ENCODE peak calls at places on chromosome 6, in eight cellular contexts. One of them, this sample, is unnamed.

GRCh38 chr6:5004373-5005037 is 668 bp upstream of the RPP40 start:
- DNase-seq in HepG2: no peak
- DNase-seq in HCT116: no peak
- DNase-seq in A549: no peak
- DNase-seq in K562: no peak
- DNase-seq in Panc1: no peak
- DNase-seq in GM12878: peak
- DNase-seq in SK-N-SH: no peak
- DNase-seq in this sample: no peak

GRCh38 chr6:131911951-131912350 is 39.2 kb downstream of the CCN2 start:
- DNase-seq in HepG2: no peak
- DNase-seq in HCT116: no peak
- DNase-seq in A549: no peak
- DNase-seq in K562: no peak
- DNase-seq in Panc1: no peak
- DNase-seq in GM12878: no peak
- DNase-seq in SK-N-SH: no peak
- DNase-seq in this sample: no peak

GRCh38 chr6:115971785-115972184 is 88.9 kb downstream of the FRK start:
- DNase-seq in HepG2: no peak
- DNase-seq in HCT116: no peak
- DNase-seq in A549: no peak
- DNase-seq in K562: no peak
- DNase-seq in Panc1: no peak
- DNase-seq in GM12878: no peak
- DNase-seq in SK-N-SH: no peak
- DNase-seq in this sample: no peak

GRCh38 chr6:4946521-4946920 is 57.3 kb downstream of the RPP40 start:
- DNase-seq in HepG2: no peak
- DNase-seq in HCT116: no peak
- DNase-seq in A549: no peak
- DNase-seq in K562: no peak
- DNase-seq in Panc1: no peak
- DNase-seq in GM12878: no peak
- DNase-seq in SK-N-SH: no peak
- DNase-seq in this sample: no peak

GRCh38 chr6:13813621-13814175 is 659 bp downstream of the MCUR1 start:
- DNase-seq in HepG2: peak
- DNase-seq in HCT116: peak
- DNase-seq in A549: peak
- DNase-seq in K562: peak
- DNase-seq in Panc1: no peak
- DNase-seq in GM12878: no peak
- DNase-seq in SK-N-SH: peak
- DNase-seq in this sample: peak

GRCh38 chr6:137717074-137718073 is 149.7 kb upstream of the TNFAIP3 start:
- DNase-seq in HepG2: no peak
- DNase-seq in HCT116: no peak
- DNase-seq in A549: no peak
- DNase-seq in K562: no peak
- DNase-seq in Panc1: no peak
- DNase-seq in GM12878: no peak
- DNase-seq in SK-N-SH: no peak
- DNase-seq in this sample: peak

GRCh38 chr6:140684776-140685550 is 1310.5 kb upstream of the CITED2 start:
- DNase-seq in HepG2: no peak
- DNase-seq in HCT116: no peak
- DNase-seq in A549: peak
- DNase-seq in K562: no peak
- DNase-seq in Panc1: no peak
- DNase-seq in GM12878: no peak
- DNase-seq in SK-N-SH: no peak
- DNase-seq in this sample: no peak

GRCh38 chr6:122735618-122736017 is 43.9 kb upstream of the FABP7 start:
- DNase-seq in HepG2: no peak
- DNase-seq in HCT116: no peak
- DNase-seq in A549: no peak
- DNase-seq in K562: no peak
- DNase-seq in Panc1: no peak
- DNase-seq in GM12878: no peak
- DNase-seq in SK-N-SH: no peak
- DNase-seq in this sample: no peak

GRCh38 chr6:150639823-150640331 is 40.2 kb downstream of the PLEKHG1 start:
- DNase-seq in HepG2: no peak
- DNase-seq in HCT116: no peak
- DNase-seq in A549: no peak
- DNase-seq in K562: no peak
- DNase-seq in Panc1: no peak
- DNase-seq in GM12878: no peak
- DNase-seq in SK-N-SH: no peak
- DNase-seq in this sample: no peak

GRCh38 chr6:109379706-109380105 is 2.6 kb downstream of the CD164 start:
- DNase-seq in HepG2: no peak
- DNase-seq in HCT116: no peak
- DNase-seq in A549: no peak
- DNase-seq in K562: peak
- DNase-seq in Panc1: no peak
- DNase-seq in GM12878: no peak
- DNase-seq in SK-N-SH: no peak
- DNase-seq in this sample: no peak

GRCh38 chr6:89022747-89023289 is 57.7 kb upstream of the PNRC1 start:
- DNase-seq in HepG2: no peak
- DNase-seq in HCT116: no peak
- DNase-seq in A549: no peak
- DNase-seq in K562: no peak
- DNase-seq in Panc1: no peak
- DNase-seq in GM12878: no peak
- DNase-seq in SK-N-SH: no peak
- DNase-seq in this sample: no peak

GRCh38 chr6:123575218-123575617 is 61.5 kb downstream of the TRDN start:
- DNase-seq in HepG2: no peak
- DNase-seq in HCT116: no peak
- DNase-seq in A549: no peak
- DNase-seq in K562: no peak
- DNase-seq in Panc1: no peak
- DNase-seq in GM12878: no peak
- DNase-seq in SK-N-SH: no peak
- DNase-seq in this sample: no peak

DNA sequence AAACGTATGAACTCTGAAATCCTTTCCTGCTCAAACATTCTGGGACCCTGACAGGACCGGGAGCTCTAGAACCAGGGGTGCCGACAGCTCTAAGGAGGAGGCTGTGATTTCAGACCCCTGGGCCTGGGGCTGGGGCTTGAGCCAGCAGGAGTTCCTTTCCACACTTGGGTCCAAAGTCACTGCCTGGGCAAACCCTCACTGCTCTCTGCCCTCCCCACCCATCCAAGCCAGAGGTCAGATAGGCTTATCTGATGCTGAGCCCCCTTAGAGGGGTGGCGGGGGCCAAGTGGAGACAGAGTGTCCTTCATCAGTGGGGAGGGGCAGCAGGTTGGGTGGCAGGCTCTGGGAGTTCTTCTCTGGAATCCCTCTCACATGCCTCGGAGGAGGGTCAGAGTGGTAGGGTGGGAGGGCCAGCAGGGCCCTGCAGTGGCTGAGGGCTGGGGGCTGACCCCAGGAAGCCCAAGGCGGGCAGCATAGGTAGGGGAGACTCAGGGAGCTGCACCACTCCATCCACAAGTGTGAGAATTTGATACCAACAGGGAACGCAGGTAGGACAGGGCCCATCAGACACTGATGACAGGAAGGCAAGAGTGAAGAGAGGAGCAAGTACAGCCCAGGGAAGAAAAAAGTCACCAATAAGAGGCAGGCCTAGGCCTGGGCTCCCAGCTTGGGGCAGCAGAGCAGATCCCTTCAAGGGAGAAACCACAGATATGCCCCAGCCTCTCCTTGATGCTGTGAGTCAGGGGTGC is 121.0 kb downstream of the MRPL14 start:
- DNase-seq in HepG2: no peak
- DNase-seq in HCT116: no peak
- DNase-seq in A549: no peak
- DNase-seq in K562: no peak
- DNase-seq in Panc1: no peak
- DNase-seq in GM12878: no peak
- DNase-seq in SK-N-SH: no peak
- DNase-seq in this sample: no peak
- TF ChIP-seq REST in HepG2: no peak
- TF ChIP-seq REST in HCT116: no peak
- TF ChIP-seq REST in A549: no peak
- TF ChIP-seq REST in K562: no peak
- TF ChIP-seq REST in Panc1: no peak
- TF ChIP-seq REST in GM12878: no peak
- TF ChIP-seq REST in SK-N-SH: no peak
- TF ChIP-seq REST in this sample: no peak

GRCh38 chr6:113833537-113833936 is 23.6 kb upstream of the MARCKS start:
- DNase-seq in HepG2: no peak
- DNase-seq in HCT116: no peak
- DNase-seq in A549: no peak
- DNase-seq in K562: no peak
- DNase-seq in Panc1: no peak
- DNase-seq in GM12878: no peak
- DNase-seq in SK-N-SH: no peak
- DNase-seq in this sample: no peak
- TF ChIP-seq REST in HepG2: no peak
- TF ChIP-seq REST in HCT116: no peak
- TF ChIP-seq REST in A549: no peak
- TF ChIP-seq REST in K562: no peak
- TF ChIP-seq REST in Panc1: no peak
- TF ChIP-seq REST in GM12878: no peak
- TF ChIP-seq REST in SK-N-SH: no peak
- TF ChIP-seq REST in this sample: no peak

DNA sequence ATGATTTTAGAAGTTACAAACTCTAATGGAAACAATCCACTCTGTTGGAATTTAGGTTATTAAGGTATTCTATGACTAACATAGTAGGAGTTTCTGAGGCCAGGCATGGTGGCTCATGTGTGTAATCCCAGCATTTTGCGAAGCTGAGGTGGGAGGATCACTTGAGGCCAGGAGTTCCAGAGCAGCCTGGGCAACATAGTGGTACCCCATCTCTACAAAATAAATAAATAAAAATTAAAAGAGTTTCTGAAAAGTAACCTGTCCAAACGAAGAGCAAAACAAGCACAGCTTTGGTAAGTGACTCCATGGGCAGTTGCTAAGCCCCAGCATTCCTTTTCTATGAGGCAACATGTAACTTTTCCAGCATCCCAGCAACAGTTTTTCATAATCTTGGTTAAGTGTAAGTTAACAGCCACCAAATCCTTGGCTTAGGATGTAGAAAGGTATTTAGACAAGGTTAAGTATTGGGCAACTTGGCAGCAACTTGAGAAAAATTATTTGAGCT is 86.3 kb downstream of the SOX4 start:
- DNase-seq in HepG2: no peak
- DNase-seq in HCT116: no peak
- DNase-seq in A549: peak
- DNase-seq in K562: no peak
- DNase-seq in Panc1: no peak
- DNase-seq in GM12878: no peak
- DNase-seq in SK-N-SH: no peak
- DNase-seq in this sample: no peak
- TF ChIP-seq REST in HepG2: no peak
- TF ChIP-seq REST in HCT116: no peak
- TF ChIP-seq REST in A549: no peak
- TF ChIP-seq REST in K562: no peak
- TF ChIP-seq REST in Panc1: no peak
- TF ChIP-seq REST in GM12878: no peak
- TF ChIP-seq REST in SK-N-SH: no peak
- TF ChIP-seq REST in this sample: no peak

GRCh38 chr6:154354265-154354777 is 2.3 kb downstream of the IPCEF1 start:
- DNase-seq in HepG2: no peak
- DNase-seq in HCT116: no peak
- DNase-seq in A549: no peak
- DNase-seq in K562: no peak
- DNase-seq in Panc1: no peak
- DNase-seq in GM12878: no peak
- DNase-seq in SK-N-SH: no peak
- DNase-seq in this sample: no peak
- TF ChIP-seq REST in HepG2: no peak
- TF ChIP-seq REST in HCT116: no peak
- TF ChIP-seq REST in A549: no peak
- TF ChIP-seq REST in K562: no peak
- TF ChIP-seq REST in Panc1: no peak
- TF ChIP-seq REST in GM12878: no peak
- TF ChIP-seq REST in SK-N-SH: no peak
- TF ChIP-seq REST in this sample: no peak

DNA sequence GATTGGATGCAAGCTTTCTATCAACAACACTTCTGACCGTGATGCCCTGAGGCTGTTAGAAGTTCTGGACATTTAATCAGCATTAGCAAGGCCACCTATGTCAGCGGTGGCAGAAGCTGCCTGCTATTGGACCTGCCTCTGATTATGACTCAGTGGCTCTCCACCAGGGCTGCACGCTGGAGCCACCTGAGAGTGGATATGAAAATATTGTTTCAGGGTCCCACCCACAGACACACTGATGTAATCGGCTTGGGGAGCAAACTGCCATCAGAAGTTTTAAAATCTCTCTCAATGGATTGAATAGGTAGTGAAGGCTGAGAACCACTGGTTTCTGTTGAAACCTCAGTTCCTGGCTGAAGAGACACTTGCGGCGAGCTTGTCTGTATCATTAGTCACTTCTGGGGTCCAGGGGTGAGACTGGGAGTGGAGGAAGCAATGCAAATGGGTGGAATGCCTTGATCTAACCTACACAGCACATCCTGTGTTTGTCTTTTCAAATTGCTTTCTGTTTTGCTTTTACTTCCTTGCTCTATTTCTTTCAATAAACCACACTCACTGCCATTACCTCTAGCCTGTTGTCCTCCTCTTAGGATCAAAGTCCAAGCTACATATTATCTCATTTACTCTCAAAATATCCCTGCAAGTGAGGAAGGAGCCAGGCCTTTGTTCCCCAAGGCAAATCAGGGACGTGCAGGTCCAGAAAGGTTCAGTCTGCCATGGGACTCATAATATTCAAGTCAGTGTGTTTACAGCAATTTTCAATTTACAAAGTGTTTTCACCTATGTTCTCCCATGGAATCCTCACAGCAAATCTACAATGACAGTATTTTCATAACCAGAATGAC is 4.2 kb downstream of the CLIC5 start:
- DNase-seq in HepG2: peak
- DNase-seq in HCT116: no peak
- DNase-seq in A549: no peak
- DNase-seq in K562: no peak
- DNase-seq in Panc1: no peak
- DNase-seq in GM12878: peak
- DNase-seq in SK-N-SH: no peak
- DNase-seq in this sample: no peak
- TF ChIP-seq REST in HepG2: no peak
- TF ChIP-seq REST in HCT116: no peak
- TF ChIP-seq REST in A549: no peak
- TF ChIP-seq REST in K562: no peak
- TF ChIP-seq REST in Panc1: no peak
- TF ChIP-seq REST in GM12878: no peak
- TF ChIP-seq REST in SK-N-SH: no peak
- TF ChIP-seq REST in this sample: no peak

GRCh38 chr6:31246051-31246495 is 25.8 kb downstream of the HLA-C start:
- DNase-seq in HepG2: peak
- DNase-seq in HCT116: peak
- DNase-seq in A549: peak
- DNase-seq in K562: no peak
- DNase-seq in Panc1: peak
- DNase-seq in GM12878: no peak
- DNase-seq in SK-N-SH: no peak
- DNase-seq in this sample: peak
- TF ChIP-seq REST in HepG2: no peak
- TF ChIP-seq REST in HCT116: no peak
- TF ChIP-seq REST in A549: no peak
- TF ChIP-seq REST in K562: no peak
- TF ChIP-seq REST in Panc1: no peak
- TF ChIP-seq REST in GM12878: no peak
- TF ChIP-seq REST in SK-N-SH: no peak
- TF ChIP-seq REST in this sample: no peak